ENCODE peak calls at places on chromosome 13, in nine cellular contexts. One of them, this sample, is unnamed. For H3K4me1, the result is how much of the 10 kb centered on the place peaks cover.

GRCh38 chr13:60759499-60759898 is 362.5 kb downstream of the TDRD3 start:
- DNase-seq in lower lobe of right lung: no peak
- DNase-seq in CD8-positive, alpha-beta T cell: no peak
- DNase-seq in endodermal cell: peak
- DNase-seq in cardiac muscle cell: peak
- DNase-seq in ovary: no peak
- DNase-seq in upper lobe of right lung: no peak
- DNase-seq in tibial artery: no peak
- DNase-seq in heart right ventricle: no peak
- DNase-seq in this sample: peak

GRCh38 chr13:24264976-24265375 is 44.4 kb upstream of the C1QTNF9 start:
- DNase-seq in lower lobe of right lung: peak
- DNase-seq in CD8-positive, alpha-beta T cell: peak
- DNase-seq in endodermal cell: no peak
- DNase-seq in cardiac muscle cell: no peak
- DNase-seq in ovary: no peak
- DNase-seq in upper lobe of right lung: peak
- DNase-seq in tibial artery: no peak
- DNase-seq in heart right ventricle: no peak
- DNase-seq in this sample: peak

GRCh38 chr13:67219113-67219512 is 11.0 kb downstream of the PCDH9 start:
- DNase-seq in lower lobe of right lung: no peak
- DNase-seq in CD8-positive, alpha-beta T cell: no peak
- DNase-seq in endodermal cell: no peak
- DNase-seq in cardiac muscle cell: no peak
- DNase-seq in ovary: no peak
- DNase-seq in upper lobe of right lung: no peak
- DNase-seq in tibial artery: no peak
- DNase-seq in heart right ventricle: no peak
- DNase-seq in this sample: no peak

GRCh38 chr13:33550885-33551284 is 265.3 kb upstream of the STARD13 start:
- DNase-seq in lower lobe of right lung: no peak
- DNase-seq in CD8-positive, alpha-beta T cell: no peak
- DNase-seq in endodermal cell: no peak
- DNase-seq in cardiac muscle cell: no peak
- DNase-seq in ovary: no peak
- DNase-seq in upper lobe of right lung: no peak
- DNase-seq in tibial artery: no peak
- DNase-seq in heart right ventricle: no peak
- DNase-seq in this sample: no peak

GRCh38 chr13:113907637-113908617 is 44.1 kb upstream of the GAS6 start:
- DNase-seq in lower lobe of right lung: no peak
- DNase-seq in CD8-positive, alpha-beta T cell: no peak
- DNase-seq in endodermal cell: peak
- DNase-seq in cardiac muscle cell: peak
- DNase-seq in ovary: no peak
- DNase-seq in upper lobe of right lung: no peak
- DNase-seq in tibial artery: no peak
- DNase-seq in heart right ventricle: no peak
- DNase-seq in this sample: no peak

GRCh38 chr13:61286148-61286745 is 129.4 kb downstream of the PCDH20 start:
- DNase-seq in lower lobe of right lung: no peak
- DNase-seq in CD8-positive, alpha-beta T cell: no peak
- DNase-seq in endodermal cell: peak
- DNase-seq in cardiac muscle cell: no peak
- DNase-seq in ovary: no peak
- DNase-seq in upper lobe of right lung: no peak
- DNase-seq in tibial artery: no peak
- DNase-seq in heart right ventricle: no peak
- DNase-seq in this sample: no peak

GRCh38 chr13:98563071-98563470 is 13.8 kb downstream of the STK24 start:
- DNase-seq in lower lobe of right lung: no peak
- DNase-seq in CD8-positive, alpha-beta T cell: no peak
- DNase-seq in endodermal cell: no peak
- DNase-seq in cardiac muscle cell: no peak
- DNase-seq in ovary: no peak
- DNase-seq in upper lobe of right lung: no peak
- DNase-seq in tibial artery: no peak
- DNase-seq in heart right ventricle: no peak
- DNase-seq in this sample: no peak

GRCh38 chr13:78022164-78022877 is 103.7 kb upstream of the EDNRB start:
- DNase-seq in lower lobe of right lung: peak
- DNase-seq in CD8-positive, alpha-beta T cell: no peak
- DNase-seq in endodermal cell: no peak
- DNase-seq in cardiac muscle cell: peak
- DNase-seq in ovary: no peak
- DNase-seq in upper lobe of right lung: no peak
- DNase-seq in tibial artery: peak
- DNase-seq in heart right ventricle: no peak
- DNase-seq in this sample: no peak

GRCh38 chr13:113666951-113667701 is at the start of gene GRK1:
- DNase-seq in lower lobe of right lung: peak
- DNase-seq in CD8-positive, alpha-beta T cell: no peak
- DNase-seq in endodermal cell: peak
- DNase-seq in cardiac muscle cell: no peak
- DNase-seq in ovary: peak
- DNase-seq in upper lobe of right lung: peak
- DNase-seq in tibial artery: peak
- DNase-seq in heart right ventricle: no peak
- DNase-seq in this sample: peak

GRCh38 chr13:65387743-65388347 is 1842.3 kb downstream of the PCDH9 start:
- DNase-seq in lower lobe of right lung: no peak
- DNase-seq in CD8-positive, alpha-beta T cell: no peak
- DNase-seq in endodermal cell: peak
- DNase-seq in cardiac muscle cell: no peak
- DNase-seq in ovary: no peak
- DNase-seq in upper lobe of right lung: no peak
- DNase-seq in tibial artery: no peak
- DNase-seq in heart right ventricle: no peak
- DNase-seq in this sample: no peak

GRCh38 chr13:72507394-72508199 is 219.8 kb downstream of the MZT1 start:
- DNase-seq in lower lobe of right lung: no peak
- DNase-seq in CD8-positive, alpha-beta T cell: no peak
- DNase-seq in endodermal cell: no peak
- DNase-seq in cardiac muscle cell: peak
- DNase-seq in ovary: no peak
- DNase-seq in upper lobe of right lung: no peak
- DNase-seq in tibial artery: no peak
- DNase-seq in heart right ventricle: no peak
- DNase-seq in this sample: no peak

GRCh38 chr13:96065851-96066250 is 12.7 kb upstream of the UGGT2 start:
- DNase-seq in lower lobe of right lung: no peak
- DNase-seq in CD8-positive, alpha-beta T cell: no peak
- DNase-seq in endodermal cell: no peak
- DNase-seq in cardiac muscle cell: no peak
- DNase-seq in ovary: no peak
- DNase-seq in upper lobe of right lung: no peak
- DNase-seq in tibial artery: no peak
- DNase-seq in heart right ventricle: no peak
- DNase-seq in this sample: no peak

GRCh38 chr13:90253806-90254205 is 1093.7 kb upstream of the MIR17HG start:
- DNase-seq in lower lobe of right lung: no peak
- DNase-seq in CD8-positive, alpha-beta T cell: no peak
- DNase-seq in endodermal cell: no peak
- DNase-seq in cardiac muscle cell: no peak
- DNase-seq in ovary: no peak
- DNase-seq in upper lobe of right lung: no peak
- DNase-seq in tibial artery: no peak
- DNase-seq in heart right ventricle: no peak
- DNase-seq in this sample: no peak

GRCh38 chr13:72217142-72217541 is 350.1 kb upstream of the DACH1 start:
- DNase-seq in lower lobe of right lung: no peak
- DNase-seq in CD8-positive, alpha-beta T cell: no peak
- DNase-seq in endodermal cell: no peak
- DNase-seq in cardiac muscle cell: no peak
- DNase-seq in ovary: no peak
- DNase-seq in upper lobe of right lung: no peak
- DNase-seq in tibial artery: no peak
- DNase-seq in heart right ventricle: no peak
- DNase-seq in this sample: no peak

GRCh38 chr13:107276936-107277335 is 709.0 kb upstream of the ARGLU1 start:
- DNase-seq in lower lobe of right lung: no peak
- DNase-seq in CD8-positive, alpha-beta T cell: no peak
- DNase-seq in endodermal cell: no peak
- DNase-seq in cardiac muscle cell: no peak
- DNase-seq in ovary: no peak
- DNase-seq in upper lobe of right lung: no peak
- DNase-seq in tibial artery: no peak
- DNase-seq in heart right ventricle: no peak
- DNase-seq in this sample: no peak

GRCh38 chr13:92682832-92683517 is 543.6 kb upstream of the GPC6 start:
- DNase-seq in lower lobe of right lung: no peak
- DNase-seq in CD8-positive, alpha-beta T cell: no peak
- DNase-seq in endodermal cell: no peak
- DNase-seq in cardiac muscle cell: peak
- DNase-seq in ovary: no peak
- DNase-seq in upper lobe of right lung: no peak
- DNase-seq in tibial artery: no peak
- DNase-seq in heart right ventricle: no peak
- DNase-seq in this sample: no peak

GRCh38 chr13:45592758-45593157 is 22.8 kb downstream of the ERICH6B start:
- DNase-seq in lower lobe of right lung: no peak
- DNase-seq in CD8-positive, alpha-beta T cell: no peak
- DNase-seq in endodermal cell: no peak
- DNase-seq in cardiac muscle cell: no peak
- DNase-seq in ovary: no peak
- DNase-seq in upper lobe of right lung: no peak
- DNase-seq in tibial artery: no peak
- DNase-seq in heart right ventricle: no peak
- DNase-seq in this sample: no peak
- TF ChIP-seq CTCF in lower lobe of right lung: no peak
- TF ChIP-seq CTCF in CD8-positive, alpha-beta T cell: no peak
- TF ChIP-seq CTCF in endodermal cell: no peak
- TF ChIP-seq CTCF in cardiac muscle cell: no peak
- TF ChIP-seq CTCF in ovary: no peak
- TF ChIP-seq CTCF in upper lobe of right lung: no peak
- TF ChIP-seq CTCF in tibial artery: no peak
- TF ChIP-seq CTCF in heart right ventricle: no peak
- TF ChIP-seq CTCF in this sample: no peak

GRCh38 chr13:27120011-27120410 is 51.6 kb downstream of the USP12 start:
- DNase-seq in lower lobe of right lung: no peak
- DNase-seq in CD8-positive, alpha-beta T cell: no peak
- DNase-seq in endodermal cell: no peak
- DNase-seq in cardiac muscle cell: no peak
- DNase-seq in ovary: no peak
- DNase-seq in upper lobe of right lung: no peak
- DNase-seq in tibial artery: no peak
- DNase-seq in heart right ventricle: no peak
- DNase-seq in this sample: no peak

GRCh38 chr13:27124571-27124970 is 47.0 kb downstream of the USP12 start:
- DNase-seq in lower lobe of right lung: no peak
- DNase-seq in CD8-positive, alpha-beta T cell: no peak
- DNase-seq in endodermal cell: no peak
- DNase-seq in cardiac muscle cell: no peak
- DNase-seq in ovary: no peak
- DNase-seq in upper lobe of right lung: no peak
- DNase-seq in tibial artery: no peak
- DNase-seq in heart right ventricle: no peak
- DNase-seq in this sample: no peak

GRCh38 chr13:27118428-27119054 is 53.1 kb downstream of the USP12 start:
- DNase-seq in lower lobe of right lung: no peak
- DNase-seq in CD8-positive, alpha-beta T cell: no peak
- DNase-seq in endodermal cell: no peak
- DNase-seq in cardiac muscle cell: no peak
- DNase-seq in ovary: no peak
- DNase-seq in upper lobe of right lung: no peak
- DNase-seq in tibial artery: no peak
- DNase-seq in heart right ventricle: no peak
- DNase-seq in this sample: no peak

GRCh38 chr13:27120811-27121210 is 50.8 kb downstream of the USP12 start:
- DNase-seq in lower lobe of right lung: no peak
- DNase-seq in CD8-positive, alpha-beta T cell: no peak
- DNase-seq in endodermal cell: no peak
- DNase-seq in cardiac muscle cell: peak
- DNase-seq in ovary: no peak
- DNase-seq in upper lobe of right lung: no peak
- DNase-seq in tibial artery: no peak
- DNase-seq in heart right ventricle: no peak
- DNase-seq in this sample: no peak

GRCh38 chr13:27122036-27122435 is 49.6 kb downstream of the USP12 start:
- DNase-seq in lower lobe of right lung: no peak
- DNase-seq in CD8-positive, alpha-beta T cell: no peak
- DNase-seq in endodermal cell: no peak
- DNase-seq in cardiac muscle cell: no peak
- DNase-seq in ovary: no peak
- DNase-seq in upper lobe of right lung: no peak
- DNase-seq in tibial artery: no peak
- DNase-seq in heart right ventricle: no peak
- DNase-seq in this sample: no peak
- H3K4me1 ChIP-seq in lower lobe of right lung: under half
- H3K4me1 ChIP-seq in CD8-positive, alpha-beta T cell: under half
- H3K4me1 ChIP-seq in endodermal cell: under half
- H3K4me1 ChIP-seq in cardiac muscle cell: under half
- H3K4me1 ChIP-seq in ovary: under half
- H3K4me1 ChIP-seq in upper lobe of right lung: under half
- H3K4me1 ChIP-seq in tibial artery: under half
- H3K4me1 ChIP-seq in heart right ventricle: half or more
- H3K4me1 ChIP-seq in this sample: under half

DNA sequence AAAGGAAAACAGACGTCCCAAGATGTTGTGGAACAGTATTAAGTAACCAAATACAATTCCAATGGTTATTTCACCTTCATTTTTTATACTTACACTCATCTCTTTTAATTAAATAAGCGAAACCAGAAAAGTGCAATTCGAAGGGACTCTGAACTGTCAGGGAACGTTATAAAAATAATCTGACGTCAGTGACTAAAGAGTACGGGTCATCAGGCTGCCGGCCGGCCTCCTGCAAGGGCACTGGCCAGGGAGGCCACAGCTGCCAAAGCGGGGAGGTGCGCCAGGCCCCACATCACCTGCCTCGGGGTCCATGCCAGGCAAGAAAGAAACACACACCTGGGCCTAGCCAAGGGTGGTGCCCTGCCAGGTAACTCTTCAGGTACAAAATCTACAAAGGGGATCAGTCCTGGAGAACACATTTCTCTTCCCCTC is 61.3 kb downstream of the CDADC1 start:
- DNase-seq in lower lobe of right lung: no peak
- DNase-seq in CD8-positive, alpha-beta T cell: no peak
- DNase-seq in endodermal cell: no peak
- DNase-seq in cardiac muscle cell: no peak
- DNase-seq in ovary: peak
- DNase-seq in upper lobe of right lung: no peak
- DNase-seq in tibial artery: peak
- DNase-seq in heart right ventricle: no peak
- DNase-seq in this sample: peak
- H3K4me3 ChIP-seq in lower lobe of right lung: no peak
- H3K4me3 ChIP-seq in CD8-positive, alpha-beta T cell: no peak
- H3K4me3 ChIP-seq in endodermal cell: no peak
- H3K4me3 ChIP-seq in cardiac muscle cell: no peak
- H3K4me3 ChIP-seq in ovary: no peak
- H3K4me3 ChIP-seq in upper lobe of right lung: no peak
- H3K4me3 ChIP-seq in tibial artery: no peak
- H3K4me3 ChIP-seq in heart right ventricle: no peak
- H3K4me3 ChIP-seq in this sample: no peak

DNA sequence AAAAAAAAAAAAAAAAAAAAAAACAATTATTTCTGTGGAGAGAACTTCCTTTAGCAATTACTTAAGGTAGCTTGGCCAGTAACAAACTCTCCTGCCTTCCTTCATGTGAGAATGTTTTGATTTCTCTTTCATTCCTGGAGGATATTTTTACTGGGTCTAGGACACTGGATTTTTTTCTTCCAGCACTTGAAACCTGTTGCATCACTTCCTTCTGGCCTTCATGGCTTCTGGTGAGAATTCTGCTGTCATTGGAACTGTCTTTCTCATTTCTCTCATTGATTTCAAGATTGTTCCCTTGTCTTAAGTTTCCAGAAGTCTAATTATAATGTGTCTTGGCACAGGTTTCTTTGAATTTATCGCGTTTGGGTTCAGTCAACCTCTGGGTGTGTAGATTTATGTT is 19.3 kb upstream of the RAB20 start:
- DNase-seq in lower lobe of right lung: no peak
- DNase-seq in CD8-positive, alpha-beta T cell: no peak
- DNase-seq in endodermal cell: peak
- DNase-seq in cardiac muscle cell: peak
- DNase-seq in ovary: no peak
- DNase-seq in upper lobe of right lung: no peak
- DNase-seq in tibial artery: no peak
- DNase-seq in heart right ventricle: no peak
- DNase-seq in this sample: no peak
- TF ChIP-seq CTCF in lower lobe of right lung: no peak
- TF ChIP-seq CTCF in CD8-positive, alpha-beta T cell: no peak
- TF ChIP-seq CTCF in endodermal cell: no peak
- TF ChIP-seq CTCF in cardiac muscle cell: no peak
- TF ChIP-seq CTCF in ovary: no peak
- TF ChIP-seq CTCF in upper lobe of right lung: no peak
- TF ChIP-seq CTCF in tibial artery: no peak
- TF ChIP-seq CTCF in heart right ventricle: no peak
- TF ChIP-seq CTCF in this sample: no peak